ENCODE peak calls at places on chromosome 16, in eight cellular contexts. Q, C, S, L, H, J, N and D are unnamed samples.

GRCh38 chr16:51407199-51407598 is 256.1 kb upstream of the SALL1 start:
- DNase-seq in Q (no peak), C (no peak), S (no peak), L (no peak), H (no peak), J (no peak), N (no peak), D (no peak)

GRCh38 chr16:12542818-12543699 is 260.6 kb downstream of the CPPED1 start:
- DNase-seq in Q (no peak), C (no peak), S (no peak), L (no peak), H (no peak), J (no peak), N (no peak), D (peak)

GRCh38 chr16:23435500-23435899 is 17.5 kb downstream of the COG7 start:
- DNase-seq in Q (peak), C (peak), S (no peak), L (no peak), H (peak), J (peak), N (no peak), D (peak)

GRCh38 chr16:4682616-4683254 is 10.6 kb upstream of the NUDT16L1 start:
- DNase-seq in Q (peak), C (peak), S (no peak), L (no peak), H (peak), J (no peak), N (peak), D (no peak)

GRCh38 chr16:2187212-2187611 is 9.2 kb downstream of the CASKIN1 start:
- DNase-seq in Q (no peak), C (no peak), S (no peak), L (no peak), H (no peak), J (no peak), N (no peak), D (no peak)

GRCh38 chr16:56211471-56211944 is 20.2 kb downstream of the GNAO1 start:
- DNase-seq in Q (peak), C (no peak), S (no peak), L (no peak), H (no peak), J (no peak), N (no peak), D (no peak)

GRCh38 chr16:48616571-48616970 is 6.6 kb upstream of the N4BP1 start:
- DNase-seq in Q (no peak), C (no peak), S (no peak), L (no peak), H (peak), J (no peak), N (no peak), D (no peak)

GRCh38 chr16:4788489-4788889 is 344 bp upstream of the SEPTIN12 start:
- DNase-seq in Q (no peak), C (no peak), S (no peak), L (no peak), H (no peak), J (no peak), N (no peak), D (no peak)

GRCh38 chr16:4314532-4315184 is 1.2 kb upstream of the GLIS2 start:
- DNase-seq in Q (peak), C (no peak), S (no peak), L (no peak), H (no peak), J (peak), N (no peak), D (no peak)

GRCh38 chr16:66026211-66026610 is 340.3 kb upstream of the CDH5 start:
- DNase-seq in Q (no peak), C (peak), S (no peak), L (no peak), H (no peak), J (no peak), N (no peak), D (no peak)

GRCh38 chr16:15976929-15977637 is 27.7 kb downstream of the ABCC1 start:
- DNase-seq in Q (peak), C (no peak), S (peak), L (no peak), H (no peak), J (no peak), N (no peak), D (peak)

GRCh38 chr16:48614759-48615158 is 4.8 kb upstream of the N4BP1 start:
- DNase-seq in Q (no peak), C (no peak), S (no peak), L (no peak), H (peak), J (no peak), N (no peak), D (no peak)

GRCh38 chr16:48013476-48013875 is 142.3 kb downstream of the ABCC12 start:
- DNase-seq in Q (no peak), C (no peak), S (no peak), L (no peak), H (no peak), J (no peak), N (peak), D (no peak)

GRCh38 chr16:27844826-27845225 is 218.7 kb downstream of the GSG1L start:
- DNase-seq in Q (no peak), C (no peak), S (no peak), L (no peak), H (peak), J (no peak), N (no peak), D (no peak)

DNA sequence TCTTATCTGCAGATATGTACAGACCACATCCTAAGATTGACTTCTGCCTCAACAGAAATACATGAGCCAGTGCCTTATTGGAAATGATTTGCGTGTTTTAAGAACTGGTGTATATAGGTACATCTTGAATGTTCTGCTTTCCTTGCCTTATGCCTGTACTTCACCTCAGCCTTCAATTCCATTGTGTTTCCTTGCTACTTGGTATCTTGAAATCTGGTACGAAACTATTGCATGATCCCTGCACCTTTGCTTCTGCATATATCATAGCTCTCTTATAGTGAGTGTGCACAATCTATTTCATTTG is 1.5 kb downstream of the ATF7IP2 start:
- DNase-seq in Q (no peak), C (no peak), S (no peak), L (no peak), H (no peak), J (no peak), N (no peak), D (no peak)
- H3K4me3 ChIP-seq in Q (peak), C (peak), S (no peak), L (no peak), H (peak), J (no peak), N (no peak), D (peak)

GRCh38 chr16:53323924-53324323 is 110.3 kb upstream of the RBL2 start:
- DNase-seq in Q (no peak), C (no peak), S (no peak), L (no peak), H (no peak), J (no peak), N (no peak), D (no peak)
- H3K4me3 ChIP-seq in Q (no peak), C (no peak), S (no peak), L (no peak), H (no peak), J (no peak), N (no peak), D (no peak)

GRCh38 chr16:88569614-88569984 is 604 bp upstream of the ZC3H18 start:
- DNase-seq in Q (no peak), C (no peak), S (no peak), L (no peak), H (no peak), J (no peak), N (no peak), D (no peak)
- H3K4me3 ChIP-seq in Q (peak), C (peak), S (peak), L (peak), H (peak), J (peak), N (peak), D (peak)

GRCh38 chr16:84718-85452 is 6.9 kb downstream of the MPG start:
- DNase-seq in Q (peak), C (peak), S (peak), L (no peak), H (peak), J (no peak), N (no peak), D (peak)
- H3K4me3 ChIP-seq in Q (peak), C (no peak), S (no peak), L (no peak), H (no peak), J (no peak), N (no peak), D (no peak)

GRCh38 chr16:79466111-79466510 is 134.4 kb downstream of the MAF start:
- DNase-seq in Q (no peak), C (no peak), S (no peak), L (no peak), H (no peak), J (no peak), N (no peak), D (no peak)

GRCh38 chr16:79468236-79468635 is 132.3 kb downstream of the MAF start:
- DNase-seq in Q (no peak), C (no peak), S (no peak), L (no peak), H (no peak), J (no peak), N (no peak), D (no peak)

GRCh38 chr16:79463839-79464238 is 136.7 kb downstream of the MAF start:
- DNase-seq in Q (no peak), C (no peak), S (no peak), L (no peak), H (no peak), J (no peak), N (no peak), D (no peak)
- H3K4me3 ChIP-seq in Q (no peak), C (no peak), S (no peak), L (no peak), H (no peak), J (no peak), N (no peak), D (no peak)

GRCh38 chr16:30430428-30430970 is 669 bp upstream of the DCTPP1 start:
- DNase-seq in Q (no peak), C (no peak), S (no peak), L (no peak), H (no peak), J (no peak), N (no peak), D (no peak)

GRCh38 chr16:30429418-30429677 is 482 bp downstream of the DCTPP1 start:
- DNase-seq in Q (no peak), C (no peak), S (no peak), L (no peak), H (no peak), J (no peak), N (no peak), D (no peak)

GRCh38 chr16:30434852-30435251 is 5.0 kb upstream of the DCTPP1 start:
- DNase-seq in Q (no peak), C (no peak), S (no peak), L (no peak), H (no peak), J (no peak), N (no peak), D (no peak)

GRCh38 chr16:30428055-30428454 is 1.8 kb downstream of the DCTPP1 start:
- DNase-seq in Q (no peak), C (no peak), S (no peak), L (no peak), H (no peak), J (no peak), N (no peak), D (no peak)

DNA sequence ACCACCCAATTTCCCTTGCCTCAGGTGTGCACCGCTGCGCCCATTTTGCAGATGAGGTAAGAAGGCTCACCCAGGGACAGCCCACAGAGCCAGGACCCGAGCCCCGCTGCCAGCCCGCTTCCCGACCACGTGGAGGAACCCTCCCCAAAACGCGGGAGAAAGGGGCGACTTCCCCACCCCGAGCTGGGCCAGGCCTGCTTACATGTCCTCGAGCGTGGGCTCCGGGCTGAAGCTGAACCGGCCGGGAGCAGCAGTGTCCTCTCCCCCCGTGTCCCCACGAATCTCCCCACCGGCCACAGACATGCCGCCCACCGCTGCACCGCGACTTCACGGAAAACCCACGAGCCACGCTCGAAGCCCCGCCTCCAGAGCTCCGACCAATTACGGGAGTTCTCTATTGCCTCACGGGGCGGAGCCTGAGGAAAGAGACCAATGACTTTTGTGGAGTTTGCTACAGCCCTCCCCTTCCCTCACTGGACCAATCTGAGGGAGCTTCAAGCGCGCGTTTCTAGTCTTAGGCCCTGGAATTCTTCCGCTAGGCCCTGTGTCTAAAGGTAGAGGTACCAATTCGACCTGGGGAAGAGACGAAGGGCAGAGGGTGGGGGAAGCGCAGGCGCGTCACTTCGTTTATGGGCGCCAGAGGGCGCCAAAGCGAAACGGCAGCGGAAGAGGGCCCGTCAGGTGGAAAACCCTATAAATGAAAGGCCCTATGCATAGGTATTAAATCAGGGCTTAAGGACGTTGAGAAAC is at the start of gene DCTPP1:
- DNase-seq in Q (peak), C (peak), S (peak), L (peak), H (peak), J (peak), N (peak), D (peak)
- H3K4me3 ChIP-seq in Q (peak), C (peak), S (peak), L (peak), H (peak), J (peak), N (peak), D (peak)

DNA sequence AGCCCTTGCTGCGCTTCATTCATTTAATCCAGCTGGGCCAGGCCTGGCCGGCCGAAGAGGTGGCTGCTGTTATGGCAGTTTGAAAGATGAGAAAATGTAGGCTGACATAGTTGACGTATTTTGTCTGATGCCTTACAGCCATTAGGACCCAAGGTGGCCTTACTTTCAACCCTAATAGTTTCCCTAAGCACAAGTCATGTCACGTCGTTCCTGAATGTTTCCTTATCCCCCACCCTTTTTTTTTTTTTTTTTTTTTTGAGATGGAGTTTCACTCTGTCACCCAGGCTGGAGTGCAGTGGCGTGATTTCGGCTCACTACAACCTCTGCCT is 307 bp upstream of the GOT2 start:
- DNase-seq in Q (no peak), C (no peak), S (no peak), L (no peak), H (no peak), J (no peak), N (no peak), D (no peak)
- H3K4me3 ChIP-seq in Q (peak), C (peak), S (peak), L (peak), H (peak), J (peak), N (peak), D (peak)

DNA sequence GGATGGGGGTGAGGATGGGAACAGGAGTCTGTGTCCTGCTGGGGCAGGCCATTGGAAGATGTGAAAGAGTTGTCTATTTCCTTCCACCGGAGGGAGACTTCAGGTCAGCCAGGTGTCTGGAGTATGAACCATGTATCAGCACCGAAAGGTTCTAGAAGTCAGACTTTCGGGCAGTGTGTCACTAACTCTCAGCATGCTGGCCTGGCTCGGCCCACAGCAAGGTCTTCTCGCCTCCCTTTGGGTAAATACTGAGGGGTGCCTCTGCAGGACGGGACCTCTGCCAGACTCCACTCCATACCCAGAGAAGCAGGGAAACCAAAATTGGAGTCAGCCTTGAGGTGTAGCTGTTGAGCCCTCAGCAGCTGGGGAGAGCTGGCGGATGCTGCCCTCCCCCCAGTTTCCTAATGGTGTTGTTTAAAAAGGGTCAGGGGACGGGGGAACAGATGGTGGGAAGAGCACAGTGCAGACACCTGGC is 507 bp downstream of the CIITA start:
- DNase-seq in Q (no peak), C (no peak), S (no peak), L (no peak), H (no peak), J (no peak), N (no peak), D (no peak)
- H3K4me3 ChIP-seq in Q (peak), C (no peak), S (no peak), L (no peak), H (peak), J (no peak), N (no peak), D (no peak)

GRCh38 chr16:26371349-26371869 is 679.6 kb downstream of the HS3ST4 start:
- DNase-seq in Q (no peak), C (no peak), S (no peak), L (no peak), H (no peak), J (no peak), N (no peak), D (no peak)

GRCh38 chr16:26360867-26361266 is 669.1 kb downstream of the HS3ST4 start:
- DNase-seq in Q (no peak), C (no peak), S (no peak), L (no peak), H (no peak), J (no peak), N (no peak), D (no peak)

GRCh38 chr16:26363581-26363980 is 671.8 kb downstream of the HS3ST4 start:
- DNase-seq in Q (no peak), C (no peak), S (no peak), L (no peak), H (no peak), J (no peak), N (no peak), D (no peak)

GRCh38 chr16:26365555-26365954 is 673.8 kb downstream of the HS3ST4 start:
- DNase-seq in Q (no peak), C (no peak), S (no peak), L (no peak), H (no peak), J (no peak), N (no peak), D (no peak)
- H3K4me3 ChIP-seq in Q (no peak), C (no peak), S (no peak), L (no peak), H (no peak), J (no peak), N (no peak), D (no peak)